ENCODE peak calls at places on chromosomes 6 and 20, in seven cellular contexts. B, J, E, G, D, K and Z are unnamed samples.
A peak's percentile ranks its signal among the peaks of the same experiment; 100 is the strongest.

GRCh38 chr20:57061058-57061900 is 205.2 kb downstream of the BMP7 start:
- DNase-seq in B (no peak), J (peak; percentile 13), E (no peak), G (peak; percentile 27), D (no peak), K (no peak), Z (no peak)

GRCh38 chr20:2402271-2402980 is 21.7 kb downstream of the TGM6 start:
- DNase-seq in B (no peak), J (no peak), E (no peak), G (no peak), D (no peak), K (no peak), Z (no peak)

GRCh38 chr6:33410711-33411631 is at the start of gene PHF1:
- DNase-seq in B (no peak), J (peak; percentile 82), E (peak; percentile 81), G (no peak), D (peak; percentile 82), K (no peak), Z (no peak)

GRCh38 chr20:10060223-10060622 is 25.4 kb downstream of the ANKEF1 start:
- DNase-seq in B (no peak), J (no peak), E (no peak), G (no peak), D (no peak), K (peak; percentile 49), Z (no peak)

GRCh38 chr6:46421939-46422338 is 69.3 kb downstream of the RCAN2 start:
- DNase-seq in B (no peak), J (no peak), E (no peak), G (no peak), D (no peak), K (no peak), Z (no peak)

GRCh38 chr6:29627762-29628418 is 5.1 kb downstream of the GABBR1 start:
- DNase-seq in B (peak; percentile 67), J (peak; percentile 49), E (peak; percentile 89), G (no peak), D (no peak), K (peak; percentile 73), Z (peak; percentile 49)

GRCh38 chr6:159257846-159258245 is 88.6 kb downstream of the FNDC1 start:
- DNase-seq in B (no peak), J (no peak), E (no peak), G (no peak), D (no peak), K (no peak), Z (no peak)

GRCh38 chr6:129031051-129031599 is 148.2 kb downstream of the LAMA2 start:
- DNase-seq in B (no peak), J (no peak), E (no peak), G (no peak), D (no peak), K (no peak), Z (no peak)

GRCh38 chr6:153092082-153093013 is 38.7 kb downstream of the RGS17 start:
- DNase-seq in B (no peak), J (no peak), E (no peak), G (no peak), D (no peak), K (no peak), Z (no peak)

GRCh38 chr6:10617008-10617696 is 77.3 kb downstream of the C6orf52 start:
- DNase-seq in B (no peak), J (no peak), E (no peak), G (no peak), D (no peak), K (no peak), Z (no peak)

GRCh38 chr6:118586741-118587485 is 38.8 kb downstream of the PLN start:
- DNase-seq in B (no peak), J (no peak), E (no peak), G (no peak), D (no peak), K (no peak), Z (no peak)

GRCh38 chr6:89432875-89433636 is at the start of gene ANKRD6:
- DNase-seq in B (peak; percentile 77), J (peak; percentile 77), E (peak; percentile 91), G (no peak), D (peak; percentile 74), K (peak; percentile 93), Z (peak; percentile 85)

GRCh38 chr6:71478834-71479541 is 190.4 kb downstream of the OGFRL1 start:
- DNase-seq in B (no peak), J (no peak), E (no peak), G (no peak), D (no peak), K (no peak), Z (no peak)

GRCh38 chr20:63895886-63896135 is 885 bp downstream of the DNAJC5 start:
- DNase-seq in B (no peak), J (no peak), E (no peak), G (no peak), D (no peak), K (no peak), Z (no peak)

GRCh38 chr6:52423971-52424381 is 3.8 kb downstream of the EFHC1 start:
- DNase-seq in B (no peak), J (no peak), E (no peak), G (no peak), D (no peak), K (no peak), Z (no peak)

GRCh38 chr6:168597471-168597875 is 156.5 kb downstream of the SMOC2 start:
- DNase-seq in B (no peak), J (no peak), E (no peak), G (no peak), D (no peak), K (no peak), Z (no peak)

GRCh38 chr20:59831024-59831900 is 102.2 kb downstream of the SYCP2 start:
- DNase-seq in B (no peak), J (no peak), E (no peak), G (no peak), D (no peak), K (no peak), Z (no peak)

GRCh38 chr20:11917663-11918062 is at the start of gene BTBD3:
- DNase-seq in B (no peak), J (no peak), E (peak; percentile 69), G (no peak), D (no peak), K (peak; percentile 14), Z (no peak)

GRCh38 chr6:19210849-19211590 is 626.1 kb upstream of the ID4 start:
- DNase-seq in B (no peak), J (peak; percentile 21), E (peak; percentile 23), G (peak; percentile 43), D (peak; percentile 20), K (peak; percentile 1), Z (no peak)

GRCh38 chr20:7883309-7883708 is 56.9 kb downstream of the HAO1 start:
- DNase-seq in B (no peak), J (no peak), E (no peak), G (no peak), D (no peak), K (no peak), Z (no peak)

GRCh38 chr20:36507746-36508145 is 33.6 kb upstream of the MYL9 start:
- DNase-seq in B (no peak), J (no peak), E (no peak), G (no peak), D (no peak), K (no peak), Z (no peak)

GRCh38 chr20:64146936-64147451 is 17.3 kb upstream of the MYT1 start:
- DNase-seq in B (no peak), J (no peak), E (peak; percentile 43), G (no peak), D (no peak), K (no peak), Z (no peak)

GRCh38 chr6:100899202-100899601 is 18.1 kb upstream of the ASCC3 start:
- DNase-seq in B (no peak), J (no peak), E (no peak), G (no peak), D (no peak), K (no peak), Z (no peak)

GRCh38 chr6:27545271-27546046 is 72.6 kb upstream of the ZNF184 start:
- DNase-seq in B (no peak), J (peak; percentile 71), E (no peak), G (no peak), D (no peak), K (no peak), Z (no peak)

GRCh38 chr6:7507600-7507999 is 33.9 kb upstream of the DSP start:
- DNase-seq in B (no peak), J (no peak), E (no peak), G (no peak), D (no peak), K (no peak), Z (no peak)

GRCh38 chr20:21395666-21396044 is 1.7 kb downstream of the NKX2-4 start:
- DNase-seq in B (peak; percentile 28), J (peak; percentile 54), E (no peak), G (no peak), D (no peak), K (peak; percentile 26), Z (peak; percentile 49)

GRCh38 chr6:43970068-43970912 is 157.0 kb downstream of the MRPL14 start:
- DNase-seq in B (no peak), J (no peak), E (no peak), G (no peak), D (no peak), K (no peak), Z (no peak)

GRCh38 chr20:32536861-32537656 is 48.1 kb downstream of the NOL4L start:
- DNase-seq in B (peak; percentile 76), J (peak; percentile 77), E (peak; percentile 73), G (no peak), D (no peak), K (peak; percentile 81), Z (peak; percentile 67)

GRCh38 chr20:60255426-60255825 is 297.2 kb downstream of the CDH26 start:
- DNase-seq in B (no peak), J (no peak), E (no peak), G (no peak), D (no peak), K (no peak), Z (no peak)